ENCODE peak calls at places on chromosomes 4 and X, in six cellular contexts. X, E, O, K, S and J are unnamed samples.

GRCh38 chr4:74583757-74584156 is 138.8 kb downstream of the AREG start:
- DNase-seq in X (peak), E (no peak), O (peak), K (no peak), S (no peak), J (peak)

GRCh38 chrX:148632444-148632843 is 132.0 kb downstream of the AFF2 start:
- DNase-seq in X (no peak), E (no peak), O (no peak), K (no peak), S (no peak), J (no peak)

GRCh38 chr4:150297861-150298474 is 219.7 kb downstream of the DCLK2 start:
- DNase-seq in X (peak), E (no peak), O (peak), K (no peak), S (no peak), J (peak)

GRCh38 chrX:50609796-50610195 is 139.2 kb upstream of the DGKK start:
- DNase-seq in X (no peak), E (no peak), O (no peak), K (no peak), S (no peak), J (peak)

GRCh38 chr4:168386002-168386401 is 67.5 kb upstream of the DDX60 start:
- DNase-seq in X (no peak), E (no peak), O (no peak), K (no peak), S (no peak), J (no peak)

GRCh38 chr4:123545569-123546122 is 149.1 kb downstream of the SPRY1 start:
- DNase-seq in X (no peak), E (no peak), O (no peak), K (no peak), S (no peak), J (no peak)

GRCh38 chr4:110959041-110959643 is 336.3 kb upstream of the PITX2 start:
- DNase-seq in X (peak), E (no peak), O (peak), K (no peak), S (no peak), J (peak)

GRCh38 chr4:31620476-31620875 is 900.3 kb downstream of the PCDH7 start:
- DNase-seq in X (no peak), E (no peak), O (peak), K (no peak), S (no peak), J (peak)

GRCh38 chrX:121103381-121103780 is 56.0 kb downstream of the GLUD2 start:
- DNase-seq in X (no peak), E (no peak), O (no peak), K (no peak), S (no peak), J (peak)

GRCh38 chr4:37549003-37549402 is 137.2 kb downstream of the RELL1 start:
- DNase-seq in X (no peak), E (no peak), O (peak), K (no peak), S (no peak), J (peak)

GRCh38 chr4:7963691-7964090 is 24.0 kb upstream of the AFAP1 start:
- DNase-seq in X (no peak), E (no peak), O (no peak), K (no peak), S (peak), J (no peak)

GRCh38 chr4:152691761-152692160 is 12.0 kb upstream of the TMEM154 start:
- DNase-seq in X (no peak), E (no peak), O (no peak), K (no peak), S (no peak), J (no peak)

GRCh38 chrX:17022205-17022604 is 75.7 kb downstream of the REPS2 start:
- DNase-seq in X (no peak), E (no peak), O (peak), K (no peak), S (no peak), J (peak)

GRCh38 chrX:103309860-103310591 is 764 bp downstream of the BEX2 start:
- DNase-seq in X (no peak), E (no peak), O (no peak), K (no peak), S (no peak), J (no peak)
- H3K4me3 ChIP-seq in X (peak), E (peak), O (peak), K (peak), S (peak), J (peak)

GRCh38 chr4:164997324-164997723 is 19.9 kb upstream of the TRIM61 start:
- DNase-seq in X (peak), E (no peak), O (no peak), K (no peak), S (no peak), J (peak)
- TF ChIP-seq CTCF in X (peak), E (no peak), O (peak), K (no peak), S (no peak), J (no peak)

GRCh38 chr4:141132689-141133145 is 552 bp downstream of the RNF150 start:
- DNase-seq in X (no peak), E (no peak), O (no peak), K (no peak), S (no peak), J (peak)

GRCh38 chr4:141131738-141132688 is 1.3 kb downstream of the RNF150 start:
- DNase-seq in X (no peak), E (peak), O (no peak), K (no peak), S (peak), J (no peak)

GRCh38 chr4:141133146-141134006 is at the start of gene RNF150:
- DNase-seq in X (peak), E (peak), O (peak), K (peak), S (peak), J (peak)

GRCh38 chr4:141134051-141134450 is 782 bp upstream of the RNF150 start:
- DNase-seq in X (no peak), E (no peak), O (peak), K (no peak), S (no peak), J (peak)

DNA sequence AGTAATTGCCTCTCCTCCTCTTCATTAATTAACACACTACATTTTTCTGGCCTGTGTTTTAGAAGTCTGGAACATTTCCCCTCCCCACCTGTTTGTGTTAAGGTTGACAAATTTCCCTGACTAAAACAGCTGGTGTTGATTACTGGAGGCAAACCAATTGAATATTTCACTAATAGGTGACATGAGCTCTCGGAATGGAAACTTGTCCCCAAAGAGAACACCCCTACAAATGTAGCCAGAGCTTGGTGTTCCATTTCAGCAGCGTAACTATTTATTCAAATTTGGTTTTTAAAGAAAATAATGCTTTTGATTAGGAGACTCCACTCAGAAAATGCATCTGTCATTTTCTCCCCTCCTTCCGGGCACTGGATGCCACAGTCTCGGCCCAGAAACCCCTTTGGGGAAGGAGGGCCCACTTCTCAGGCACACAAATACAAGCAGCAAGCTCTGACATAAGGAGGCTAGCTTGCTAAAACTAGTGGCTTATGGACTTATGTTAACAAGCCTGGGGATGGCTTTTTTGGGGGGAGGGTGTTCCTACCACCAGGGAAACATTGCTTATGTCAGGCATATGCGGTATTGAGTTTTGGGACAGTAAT is 2.2 kb downstream of the RNF150 start:
- DNase-seq in X (no peak), E (no peak), O (no peak), K (no peak), S (no peak), J (no peak)
- H3K4me3 ChIP-seq in X (no peak), E (no peak), O (peak), K (peak), S (peak), J (no peak)

GRCh38 chr4:154982187-154983047 is 201.3 kb downstream of the RBM46 start:
- DNase-seq in X (peak), E (peak), O (peak), K (peak), S (peak), J (peak)
- TF ChIP-seq CTCF in X (peak), E (peak), O (peak), K (peak), S (peak), J (peak)

GRCh38 chr4:2462992-2463762 is 5.7 kb upstream of the RNF4 start:
- DNase-seq in X (no peak), E (no peak), O (no peak), K (no peak), S (no peak), J (no peak)
- H3K4me3 ChIP-seq in X (peak), E (peak), O (peak), K (peak), S (peak), J (peak)